ENCODE peak calls at places on chromosomes 6 and 20, in six cellular contexts. C is foreskin fibroblast, M is choroid plexus epithelial cell, R is bronchial epithelial cell, Y is heart right ventricle, B is Panc1. N is an unnamed sample.

GRCh38 chr20:34829191-34829590 is 3.7 kb upstream of the NCOA6 start:
- DNase-seq in C (no peak), M (no peak), R (no peak), Y (no peak), B (no peak), N (no peak)

GRCh38 chr6:152089992-152090391 is 282.5 kb downstream of the ESR1 start:
- DNase-seq in C (peak; percentile 85), M (peak; percentile 56), R (peak; percentile 71), Y (no peak), B (no peak), N (peak; percentile 56)

GRCh38 chr6:157177731-157178336 is 145.5 kb downstream of the TMEM242 start:
- DNase-seq in C (no peak), M (no peak), R (no peak), Y (no peak), B (no peak), N (no peak)

GRCh38 chr6:155186052-155186658 is 77.7 kb upstream of the CLDN20 start:
- DNase-seq in C (no peak), M (no peak), R (peak; percentile 10), Y (no peak), B (no peak), N (no peak)

GRCh38 chr6:71238351-71238750 is 50.3 kb upstream of the OGFRL1 start:
- DNase-seq in C (peak; percentile 74), M (peak; percentile 54), R (peak; percentile 50), Y (no peak), B (no peak), N (peak; percentile 31)

GRCh38 chr20:5780233-5781217 is 30.3 kb downstream of the SHLD1 start:
- DNase-seq in C (no peak), M (no peak), R (no peak), Y (no peak), B (no peak), N (no peak)

GRCh38 chr20:44745560-44746366 is at the start of gene KCNK15:
- DNase-seq in C (peak; percentile 61), M (peak; percentile 20), R (no peak), Y (peak; percentile 32), B (no peak), N (no peak)

GRCh38 chr6:3228791-3229565 is 1.5 kb upstream of the TUBB2B start:
- DNase-seq in C (no peak), M (peak; percentile 39), R (no peak), Y (no peak), B (no peak), N (no peak)

GRCh38 chr20:59625214-59625922 is 21.0 kb downstream of the PHACTR3 start:
- DNase-seq in C (no peak), M (no peak), R (no peak), Y (no peak), B (no peak), N (no peak)

GRCh38 chr20:19835533-19836222 is 77.6 kb downstream of the RIN2 start:
- DNase-seq in C (no peak), M (no peak), R (no peak), Y (peak; percentile 68), B (no peak), N (no peak)

GRCh38 chr20:36548006-36548315 is 6.6 kb downstream of the MYL9 start:
- DNase-seq in C (no peak), M (peak; percentile 47), R (no peak), Y (no peak), B (no peak), N (no peak)

GRCh38 chr6:26240157-26240980 is 124.6 kb upstream of the BTN3A2 start:
- DNase-seq in C (peak; percentile 93), M (peak; percentile 98), R (peak; percentile 55), Y (peak; percentile 81), B (no peak), N (peak; percentile 94)

GRCh38 chr6:131132360-131132759 is 2.9 kb upstream of the AKAP7 start:
- DNase-seq in C (no peak), M (no peak), R (no peak), Y (no peak), B (no peak), N (no peak)

GRCh38 chr20:40863337-40863919 is 165.2 kb upstream of the TOP1 start:
- DNase-seq in C (no peak), M (no peak), R (no peak), Y (no peak), B (no peak), N (no peak)

GRCh38 chr6:150297327-150298028 is 71.3 kb upstream of the IYD start:
- DNase-seq in C (peak; percentile 79), M (peak; percentile 83), R (peak; percentile 97), Y (no peak), B (no peak), N (peak; percentile 74)

GRCh38 chr6:75351570-75351969 is 67.0 kb upstream of the TMEM30A start:
- DNase-seq in C (no peak), M (no peak), R (peak; percentile 69), Y (no peak), B (no peak), N (no peak)

GRCh38 chr6:125102901-125103300 is 50.7 kb upstream of the TPD52L1 start:
- DNase-seq in C (peak; percentile 88), M (peak; percentile 89), R (peak; percentile 92), Y (no peak), B (no peak), N (peak; percentile 87)

GRCh38 chr6:73062837-73063236 is 162.5 kb downstream of the KHDC1L start:
- DNase-seq in C (peak; percentile 49), M (peak; percentile 16), R (no peak), Y (no peak), B (no peak), N (peak; percentile 30)

GRCh38 chr20:46206025-46206424 is 87.9 kb downstream of the CD40 start:
- DNase-seq in C (peak; percentile 56), M (peak; percentile 43), R (peak; percentile 34), Y (peak; percentile 46), B (peak; percentile 25), N (no peak)

GRCh38 chr20:18254615-18255014 is 33.7 kb upstream of the ZNF133 start:
- DNase-seq in C (no peak), M (no peak), R (no peak), Y (no peak), B (no peak), N (no peak)

GRCh38 chr20:18256440-18257090 is 31.8 kb upstream of the ZNF133 start:
- DNase-seq in C (no peak), M (no peak), R (no peak), Y (no peak), B (no peak), N (no peak)

GRCh38 chr20:18255526-18255925 is 32.8 kb upstream of the ZNF133 start:
- DNase-seq in C (no peak), M (no peak), R (no peak), Y (no peak), B (no peak), N (no peak)

GRCh38 chr20:18259730-18260129 is 28.6 kb upstream of the ZNF133 start:
- DNase-seq in C (no peak), M (no peak), R (peak; percentile 37), Y (no peak), B (no peak), N (no peak)

DNA sequence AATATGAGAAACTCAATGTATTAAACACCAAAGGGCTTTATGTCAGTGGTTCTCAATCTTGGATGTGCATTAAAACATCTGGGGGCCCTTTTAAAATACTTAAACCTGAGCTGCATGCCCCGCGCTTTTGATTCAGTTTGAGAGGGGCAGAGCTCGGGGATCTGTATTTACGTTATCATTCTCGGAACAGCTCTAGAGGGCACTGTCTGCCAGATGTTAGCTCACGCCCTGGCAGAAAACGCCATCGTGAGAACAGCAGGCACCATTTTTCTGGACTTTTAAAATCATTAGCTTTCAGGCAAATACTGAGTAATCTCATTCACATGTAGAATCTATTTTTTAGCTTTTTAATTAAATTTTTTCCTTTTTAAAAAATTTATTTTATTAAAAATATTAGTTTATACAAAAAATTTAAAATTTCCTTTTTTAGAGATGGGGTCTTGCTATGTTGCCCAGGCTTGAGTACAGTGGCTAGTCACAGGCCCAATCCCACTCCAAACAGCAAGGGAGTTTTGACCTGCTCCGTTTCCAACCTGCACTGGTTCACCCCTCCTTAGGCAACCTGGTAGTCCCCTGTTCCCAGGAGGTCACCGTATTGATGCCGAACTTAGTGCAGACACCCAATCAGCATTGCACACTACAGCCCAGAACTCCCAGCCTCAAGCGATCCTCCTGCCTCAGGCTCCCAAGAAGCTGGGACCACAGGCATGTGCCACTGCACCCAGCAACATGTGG is 30.0 kb upstream of the ZNF133 start:
- DNase-seq in C (peak; percentile 33), M (no peak), R (no peak), Y (no peak), B (no peak), N (no peak)
- TF ChIP-seq CTCF in C (no peak), M (peak; percentile 7), R (no peak), Y (no peak), B (peak; percentile 56), N (no peak)

GRCh38 chr6:36599791-36600209 is 5.6 kb downstream of the SRSF3 start:
- DNase-seq in C (peak; percentile 74), M (peak; percentile 64), R (peak; percentile 56), Y (no peak), B (no peak), N (no peak)
- H3K4me3 ChIP-seq in C (peak overlapping the region; percentile 91), M (peak overlapping the region; percentile 23), R (no peak overlapping the region), Y (peak overlapping the region; percentile 29), B (no peak overlapping the region), N (peak overlapping the region; percentile 2)

GRCh38 chr6:112283621-112284020 is 29.3 kb upstream of the LAMA4 start:
- DNase-seq in C (no peak), M (no peak), R (no peak), Y (no peak), B (no peak), N (no peak)

GRCh38 chr6:112286010-112286409 is 31.6 kb upstream of the LAMA4 start:
- DNase-seq in C (no peak), M (no peak), R (no peak), Y (no peak), B (no peak), N (no peak)

GRCh38 chr6:112284603-112285002 is 30.2 kb upstream of the LAMA4 start:
- DNase-seq in C (no peak), M (no peak), R (no peak), Y (no peak), B (no peak), N (no peak)

GRCh38 chr6:112279044-112279916 is 24.9 kb upstream of the LAMA4 start:
- DNase-seq in C (peak; percentile 56), M (no peak), R (no peak), Y (no peak), B (no peak), N (no peak)

GRCh38 chr6:112282217-112282616 is 27.9 kb upstream of the LAMA4 start:
- DNase-seq in C (peak; percentile 96), M (peak; percentile 90), R (peak; percentile 64), Y (peak; percentile 77), B (no peak), N (peak; percentile 85)
- TF ChIP-seq CTCF in C (peak; percentile 35), M (peak; percentile 70), R (peak; percentile 16), Y (peak; percentile 44), B (peak; percentile 45), N (peak; percentile 55)

DNA sequence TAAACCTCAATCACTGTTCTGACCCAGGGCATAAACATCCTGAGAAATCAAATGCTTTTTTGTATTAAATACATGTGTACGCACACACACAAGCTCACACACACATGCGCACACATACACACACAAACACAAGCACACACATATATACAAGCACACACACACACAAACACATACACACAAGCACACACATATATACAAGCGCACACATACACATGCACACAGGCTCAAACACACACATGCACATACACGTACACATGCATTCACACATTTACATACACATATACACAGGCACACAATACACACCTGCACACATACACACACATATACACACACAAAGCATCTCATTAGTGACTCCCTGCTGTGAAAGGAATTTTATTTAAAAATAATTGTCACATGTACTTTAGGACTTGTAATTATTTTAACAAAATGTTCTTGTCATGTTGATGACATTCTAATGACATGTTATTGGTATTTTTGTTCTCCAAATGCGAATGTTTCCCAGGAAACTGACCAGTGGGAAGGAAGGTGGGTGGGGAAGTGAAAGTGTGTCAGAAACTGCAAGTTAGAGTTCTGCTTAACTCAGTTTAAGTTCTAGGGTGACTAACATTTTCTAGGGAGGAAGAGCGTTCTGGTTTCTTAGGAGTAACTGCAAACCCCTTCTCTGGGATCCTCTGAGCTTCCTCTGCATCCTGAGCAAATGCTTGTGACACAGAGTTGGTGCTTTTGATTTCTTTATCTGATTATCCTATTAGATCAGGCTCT is 113.9 kb upstream of the ZNF217 start:
- DNase-seq in C (peak; percentile 54), M (peak; percentile 42), R (no peak), Y (peak; percentile 16), B (no peak), N (peak; percentile 59)
- H3K4me3 ChIP-seq in C (no peak overlapping the region), M (no peak overlapping the region), R (no peak overlapping the region), Y (no peak overlapping the region), B (no peak overlapping the region), N (no peak overlapping the region)

N was measured in astrocyte of the spinal cord.